ENCODE peak calls at places on chromosomes 6 and 20, in five cellular contexts. One of them, this sample, is unnamed.

GRCh38 chr6:109025639-109026038 is 69.0 kb downstream of the SESN1 start:
- DNase-seq in psoas muscle: no peak
- DNase-seq in HCT116: no peak
- DNase-seq in OCI-LY7: no peak
- DNase-seq in CD4-positive, CD25-positive, alpha-beta regulatory T cell: no peak
- DNase-seq in this sample: no peak

GRCh38 chr6:37696841-37697735 is 595 bp downstream of the MDGA1 start:
- DNase-seq in psoas muscle: peak; percentile 39
- DNase-seq in OCI-LY7: no peak
- DNase-seq in HCT116: no peak
- DNase-seq in CD4-positive, CD25-positive, alpha-beta regulatory T cell: peak; percentile 33
- DNase-seq in this sample: peak; percentile 54

GRCh38 chr6:92810913-92811312 is 608.4 kb downstream of the EPHA7 start:
- DNase-seq in CD4-positive, CD25-positive, alpha-beta regulatory T cell: no peak
- DNase-seq in psoas muscle: no peak
- DNase-seq in OCI-LY7: peak; percentile 93
- DNase-seq in HCT116: peak; percentile 3
- DNase-seq in this sample: no peak

GRCh38 chr6:160917581-160917980 is 74.0 kb upstream of the MAP3K4 start:
- DNase-seq in psoas muscle: no peak
- DNase-seq in CD4-positive, CD25-positive, alpha-beta regulatory T cell: no peak
- DNase-seq in OCI-LY7: no peak
- DNase-seq in HCT116: no peak
- DNase-seq in this sample: no peak

GRCh38 chr6:141452354-141452686 is 680.4 kb upstream of the GJE1 start:
- DNase-seq in OCI-LY7: no peak
- DNase-seq in psoas muscle: no peak
- DNase-seq in CD4-positive, CD25-positive, alpha-beta regulatory T cell: no peak
- DNase-seq in HCT116: no peak
- DNase-seq in this sample: no peak

GRCh38 chr6:34475167-34476047 is 9.5 kb downstream of the PACSIN1 start:
- DNase-seq in psoas muscle: no peak
- DNase-seq in OCI-LY7: no peak
- DNase-seq in CD4-positive, CD25-positive, alpha-beta regulatory T cell: no peak
- DNase-seq in HCT116: no peak
- DNase-seq in this sample: no peak

GRCh38 chr20:35743693-35744491 is 1.8 kb upstream of the RBM39 start:
- DNase-seq in psoas muscle: no peak
- DNase-seq in OCI-LY7: peak; percentile 26
- DNase-seq in CD4-positive, CD25-positive, alpha-beta regulatory T cell: no peak
- DNase-seq in HCT116: no peak
- DNase-seq in this sample: no peak

GRCh38 chr6:43870660-43871061 is 100.7 kb downstream of the VEGFA start:
- DNase-seq in CD4-positive, CD25-positive, alpha-beta regulatory T cell: no peak
- DNase-seq in HCT116: no peak
- DNase-seq in psoas muscle: no peak
- DNase-seq in OCI-LY7: no peak
- DNase-seq in this sample: no peak

GRCh38 chr20:12372557-12372956 is 454.9 kb downstream of the BTBD3 start:
- DNase-seq in OCI-LY7: no peak
- DNase-seq in psoas muscle: no peak
- DNase-seq in CD4-positive, CD25-positive, alpha-beta regulatory T cell: no peak
- DNase-seq in HCT116: no peak
- DNase-seq in this sample: no peak

GRCh38 chr20:53658327-53658726 is 64.7 kb upstream of the ZNF217 start:
- DNase-seq in OCI-LY7: no peak
- DNase-seq in CD4-positive, CD25-positive, alpha-beta regulatory T cell: no peak
- DNase-seq in HCT116: no peak
- DNase-seq in psoas muscle: no peak
- DNase-seq in this sample: no peak

GRCh38 chr6:133099573-133099972 is 141.6 kb upstream of the EYA4 start:
- DNase-seq in OCI-LY7: no peak
- DNase-seq in HCT116: peak; percentile 83
- DNase-seq in psoas muscle: no peak
- DNase-seq in CD4-positive, CD25-positive, alpha-beta regulatory T cell: no peak
- DNase-seq in this sample: no peak

GRCh38 chr6:157514659-157515496 is 133.9 kb downstream of the ZDHHC14 start:
- DNase-seq in psoas muscle: peak; percentile 53
- DNase-seq in CD4-positive, CD25-positive, alpha-beta regulatory T cell: no peak
- DNase-seq in HCT116: no peak
- DNase-seq in OCI-LY7: no peak
- DNase-seq in this sample: no peak

GRCh38 chr6:52576392-52577021 is 353 bp downstream of the TRAM2 start:
- DNase-seq in psoas muscle: peak; percentile 67
- DNase-seq in OCI-LY7: peak; percentile 88
- DNase-seq in CD4-positive, CD25-positive, alpha-beta regulatory T cell: peak; percentile 43
- DNase-seq in HCT116: peak; percentile 65
- DNase-seq in this sample: peak; percentile 69

GRCh38 chr6:4610256-4610655 is 165.9 kb upstream of the CDYL start:
- DNase-seq in OCI-LY7: no peak
- DNase-seq in CD4-positive, CD25-positive, alpha-beta regulatory T cell: no peak
- DNase-seq in psoas muscle: peak; percentile 53
- DNase-seq in HCT116: no peak
- DNase-seq in this sample: no peak

GRCh38 chr20:32447136-32448027 is 89.3 kb downstream of the ASXL1 start:
- DNase-seq in psoas muscle: no peak
- DNase-seq in HCT116: no peak
- DNase-seq in CD4-positive, CD25-positive, alpha-beta regulatory T cell: no peak
- DNase-seq in OCI-LY7: no peak
- DNase-seq in this sample: no peak

GRCh38 chr6:1103945-1104623 is 207.8 kb upstream of the FOXQ1 start:
- DNase-seq in psoas muscle: no peak
- DNase-seq in HCT116: no peak
- DNase-seq in CD4-positive, CD25-positive, alpha-beta regulatory T cell: no peak
- DNase-seq in OCI-LY7: no peak
- DNase-seq in this sample: no peak

GRCh38 chr6:95742895-95743294 is 165.6 kb downstream of the MANEA start:
- DNase-seq in psoas muscle: no peak
- DNase-seq in CD4-positive, CD25-positive, alpha-beta regulatory T cell: no peak
- DNase-seq in OCI-LY7: no peak
- DNase-seq in HCT116: no peak
- DNase-seq in this sample: no peak

GRCh38 chr20:62736407-62737071 is 27.9 kb downstream of the NTSR1 start:
- DNase-seq in HCT116: peak; percentile 72
- DNase-seq in OCI-LY7: no peak
- DNase-seq in CD4-positive, CD25-positive, alpha-beta regulatory T cell: no peak
- DNase-seq in psoas muscle: no peak
- DNase-seq in this sample: no peak

GRCh38 chr6:53671111-53671510 is 5.6 kb upstream of the KLHL31 start:
- DNase-seq in HCT116: no peak
- DNase-seq in CD4-positive, CD25-positive, alpha-beta regulatory T cell: no peak
- DNase-seq in OCI-LY7: no peak
- DNase-seq in psoas muscle: no peak
- DNase-seq in this sample: no peak

GRCh38 chr6:108556864-108557493 is 3.7 kb upstream of the FOXO3 start:
- DNase-seq in psoas muscle: no peak
- DNase-seq in OCI-LY7: no peak
- DNase-seq in HCT116: no peak
- DNase-seq in CD4-positive, CD25-positive, alpha-beta regulatory T cell: no peak
- DNase-seq in this sample: no peak

GRCh38 chr20:513429-513828 is 30.2 kb downstream of the CSNK2A1 start:
- DNase-seq in HCT116: no peak
- DNase-seq in OCI-LY7: no peak
- DNase-seq in psoas muscle: no peak
- DNase-seq in CD4-positive, CD25-positive, alpha-beta regulatory T cell: no peak
- DNase-seq in this sample: no peak

GRCh38 chr6:65280060-65280459 is 427.0 kb downstream of the EYS start:
- DNase-seq in OCI-LY7: no peak
- DNase-seq in psoas muscle: no peak
- DNase-seq in CD4-positive, CD25-positive, alpha-beta regulatory T cell: no peak
- DNase-seq in HCT116: no peak
- DNase-seq in this sample: no peak

GRCh38 chr6:150324044-150324443 is 44.8 kb upstream of the IYD start:
- DNase-seq in CD4-positive, CD25-positive, alpha-beta regulatory T cell: no peak
- DNase-seq in OCI-LY7: no peak
- DNase-seq in psoas muscle: no peak
- DNase-seq in HCT116: no peak
- DNase-seq in this sample: no peak

GRCh38 chr20:50464026-50464724 is 46.0 kb upstream of the PTPN1 start:
- DNase-seq in CD4-positive, CD25-positive, alpha-beta regulatory T cell: peak; percentile 26
- DNase-seq in OCI-LY7: peak; percentile 62
- DNase-seq in psoas muscle: peak; percentile 59
- DNase-seq in HCT116: no peak
- DNase-seq in this sample: peak; percentile 79

GRCh38 chr6:169425628-169426370 is 172.2 kb upstream of the THBS2 start:
- DNase-seq in OCI-LY7: no peak
- DNase-seq in psoas muscle: no peak
- DNase-seq in CD4-positive, CD25-positive, alpha-beta regulatory T cell: no peak
- DNase-seq in HCT116: no peak
- DNase-seq in this sample: peak; percentile 48

GRCh38 chr6:124799638-124800037 is 162.6 kb upstream of the RNF217 start:
- DNase-seq in OCI-LY7: no peak
- DNase-seq in CD4-positive, CD25-positive, alpha-beta regulatory T cell: no peak
- DNase-seq in psoas muscle: no peak
- DNase-seq in HCT116: no peak
- DNase-seq in this sample: no peak

GRCh38 chr6:21587925-21588811 is 5.4 kb upstream of the SOX4 start:
- DNase-seq in OCI-LY7: peak; percentile 60
- DNase-seq in HCT116: peak; percentile 44
- DNase-seq in CD4-positive, CD25-positive, alpha-beta regulatory T cell: no peak
- DNase-seq in psoas muscle: peak; percentile 51
- DNase-seq in this sample: peak; percentile 77

GRCh38 chr6:16441262-16441661 is 202.9 kb downstream of the GMPR start:
- DNase-seq in HCT116: no peak
- DNase-seq in OCI-LY7: no peak
- DNase-seq in psoas muscle: no peak
- DNase-seq in CD4-positive, CD25-positive, alpha-beta regulatory T cell: no peak
- DNase-seq in this sample: no peak

GRCh38 chr6:46637145-46637544 is 15.5 kb downstream of the CYP39A1 start:
- DNase-seq in psoas muscle: no peak
- DNase-seq in CD4-positive, CD25-positive, alpha-beta regulatory T cell: no peak
- DNase-seq in OCI-LY7: peak; percentile 78
- DNase-seq in HCT116: no peak
- DNase-seq in this sample: no peak

GRCh38 chr20:5039255-5039657 is 37.9 kb upstream of the SLC23A2 start:
- DNase-seq in OCI-LY7: no peak
- DNase-seq in psoas muscle: no peak
- DNase-seq in CD4-positive, CD25-positive, alpha-beta regulatory T cell: no peak
- DNase-seq in HCT116: no peak
- DNase-seq in this sample: no peak

GRCh38 chr20:20212675-20213096 is 155.2 kb upstream of the INSM1 start:
- DNase-seq in CD4-positive, CD25-positive, alpha-beta regulatory T cell: no peak
- DNase-seq in psoas muscle: no peak
- DNase-seq in HCT116: no peak
- DNase-seq in OCI-LY7: no peak
- DNase-seq in this sample: no peak

GRCh38 chr6:36360241-36361054 is 23.8 kb upstream of the BNIP5 start:
- DNase-seq in HCT116: peak; percentile 60
- DNase-seq in CD4-positive, CD25-positive, alpha-beta regulatory T cell: peak; percentile 52
- DNase-seq in psoas muscle: peak; percentile 65
- DNase-seq in OCI-LY7: peak; percentile 82
- DNase-seq in this sample: peak; percentile 81

GRCh38 chr20:44118185-44119034 is 68.6 kb downstream of the JPH2 start:
- DNase-seq in psoas muscle: no peak
- DNase-seq in OCI-LY7: no peak
- DNase-seq in CD4-positive, CD25-positive, alpha-beta regulatory T cell: no peak
- DNase-seq in HCT116: no peak
- DNase-seq in this sample: no peak
- H3K4me1 ChIP-seq in psoas muscle: peaks cover 30% of the 10 kb centered on the region
- H3K4me1 ChIP-seq in OCI-LY7: no peaks in the 10 kb centered on the region
- H3K4me1 ChIP-seq in CD4-positive, CD25-positive, alpha-beta regulatory T cell: peaks cover 4% of the 10 kb centered on the region
- H3K4me1 ChIP-seq in HCT116: peaks cover 4% of the 10 kb centered on the region
- H3K4me1 ChIP-seq in this sample: no peaks in the 10 kb centered on the region

DNA sequence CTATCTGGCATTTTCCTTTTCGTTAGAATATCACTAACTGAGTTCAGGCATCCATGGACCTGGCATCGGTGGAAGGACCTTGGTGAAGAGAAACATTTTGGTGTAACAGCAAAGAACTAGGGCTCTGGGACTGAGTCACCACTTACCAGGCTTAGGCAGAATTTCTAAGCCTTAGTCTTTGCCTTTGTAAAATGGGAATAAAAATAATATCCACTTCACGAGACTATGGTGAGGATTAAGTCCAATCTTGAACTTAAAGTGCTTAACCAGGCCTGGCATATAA is 42.0 kb upstream of the ENPP1 start:
- DNase-seq in CD4-positive, CD25-positive, alpha-beta regulatory T cell: no peak
- DNase-seq in HCT116: no peak
- DNase-seq in OCI-LY7: no peak
- DNase-seq in psoas muscle: no peak
- DNase-seq in this sample: no peak
- H3K4me3 ChIP-seq in CD4-positive, CD25-positive, alpha-beta regulatory T cell: no peak overlapping the region
- H3K4me3 ChIP-seq in HCT116: no peak overlapping the region
- H3K4me3 ChIP-seq in OCI-LY7: no peak overlapping the region
- H3K4me3 ChIP-seq in psoas muscle: no peak overlapping the region
- H3K4me3 ChIP-seq in this sample: no peak overlapping the region

DNA sequence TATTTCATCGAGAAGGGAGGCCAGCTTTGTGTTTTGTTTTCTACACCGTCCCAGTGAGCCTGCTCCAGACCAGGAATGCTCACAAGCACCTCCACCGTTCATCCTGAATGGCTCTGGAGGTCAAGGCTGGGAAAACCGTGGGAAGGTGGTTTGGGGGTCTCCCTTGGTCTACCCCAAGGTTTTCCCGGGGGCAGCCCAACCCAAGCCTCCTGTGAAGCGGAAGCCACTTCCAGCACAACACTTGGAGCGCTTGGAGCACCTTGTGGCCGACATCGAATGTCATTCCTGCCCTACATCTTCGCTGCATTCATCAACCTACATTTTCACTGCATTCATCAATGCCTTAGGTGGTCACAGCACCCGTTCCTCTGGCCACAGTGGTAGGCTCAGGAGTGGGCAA is 255.6 kb upstream of the PMEPA1 start:
- DNase-seq in psoas muscle: no peak
- DNase-seq in CD4-positive, CD25-positive, alpha-beta regulatory T cell: no peak
- DNase-seq in HCT116: no peak
- DNase-seq in OCI-LY7: no peak
- DNase-seq in this sample: no peak
- H3K4me1 ChIP-seq in psoas muscle: no peaks in the 10 kb centered on the region
- H3K4me1 ChIP-seq in CD4-positive, CD25-positive, alpha-beta regulatory T cell: no peaks in the 10 kb centered on the region
- H3K4me1 ChIP-seq in HCT116: no peaks in the 10 kb centered on the region
- H3K4me1 ChIP-seq in OCI-LY7: no peaks in the 10 kb centered on the region
- H3K4me1 ChIP-seq in this sample: peaks cover 4% of the 10 kb centered on the region

DNA sequence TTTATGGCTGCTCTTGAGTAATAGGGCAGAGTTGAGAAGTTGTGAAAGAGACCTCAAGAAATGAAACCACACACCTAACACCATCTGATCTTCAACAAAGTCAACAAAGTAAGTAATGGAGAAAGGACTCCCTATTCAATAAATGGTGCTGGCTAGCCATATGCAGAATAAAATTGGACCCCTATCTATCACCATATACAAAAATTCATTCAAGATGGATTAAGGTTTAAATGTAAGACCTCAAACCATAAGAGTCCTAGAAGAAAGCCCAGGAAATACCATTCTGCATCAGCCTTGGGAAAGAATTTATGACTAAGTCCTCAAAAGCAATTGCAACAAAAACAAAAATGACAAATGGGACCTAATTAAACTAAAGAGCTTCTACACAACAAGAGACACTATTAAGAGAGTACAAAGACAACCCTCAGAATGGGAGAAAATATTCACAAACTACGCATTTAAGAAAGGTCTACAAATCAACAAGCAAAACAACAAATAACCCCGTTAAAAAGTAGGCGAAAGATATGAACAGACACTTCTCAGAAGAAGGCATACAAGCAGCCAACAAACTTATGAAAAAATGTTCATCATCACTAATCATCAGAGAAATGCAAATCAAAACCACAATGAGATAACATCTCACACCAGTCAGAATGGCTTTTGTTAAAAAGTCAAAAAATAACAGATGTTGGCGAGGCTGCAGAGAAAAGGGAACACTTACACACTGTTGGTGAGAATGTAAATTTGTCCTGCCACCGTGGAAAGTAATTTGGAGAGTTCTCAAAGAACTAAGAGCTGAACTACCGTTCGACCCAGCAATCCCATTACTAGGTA is 4.0 kb downstream of the MAP3K5 start:
- DNase-seq in HCT116: no peak
- DNase-seq in OCI-LY7: no peak
- DNase-seq in CD4-positive, CD25-positive, alpha-beta regulatory T cell: no peak
- DNase-seq in psoas muscle: no peak
- DNase-seq in this sample: no peak
- H3K4me3 ChIP-seq in HCT116: no peak overlapping the region
- H3K4me3 ChIP-seq in OCI-LY7: peak overlapping the region; percentile 18
- H3K4me3 ChIP-seq in CD4-positive, CD25-positive, alpha-beta regulatory T cell: peak overlapping the region; percentile 95
- H3K4me3 ChIP-seq in psoas muscle: no peak overlapping the region
- H3K4me3 ChIP-seq in this sample: peak overlapping the region; percentile 63